ENCODE peak calls at places on chromosomes 11 and 22, in six cellular contexts. Q is globus pallidus; P is COR-L47; H is hypothalamus; V is activated CD4-positive, CD25-positive, alpha-beta regulatory T cell treated with anti-CD3 and anti-CD28 coated beads, Interleukin-2, amount 50 U/mL, for 16 hours; O is NT2/D1. G is an unnamed sample.

GRCh38 chr11:23725752-23726151 is 771.1 kb upstream of the LUZP2 start:
- DNase-seq in Q (no peak), P (no peak), H (no peak), V (no peak), O (no peak), G (no peak)

GRCh38 chr11:107468596-107468995 is 11.0 kb upstream of the CWF19L2 start:
- DNase-seq in Q (no peak), P (no peak), H (no peak), V (no peak), O (no peak), G (no peak)

GRCh38 chr11:95451682-95452081 is 220.7 kb upstream of the SESN3 start:
- DNase-seq in Q (no peak), P (no peak), H (no peak), V (no peak), O (no peak), G (no peak)

GRCh38 chr22:19612866-19613572 is 88.8 kb upstream of the CLDN5 start:
- DNase-seq in Q (no peak), P (no peak), H (no peak), V (no peak), O (no peak), G (no peak)

GRCh38 chr11:115226556-115226955 is 277.7 kb downstream of the CADM1 start:
- DNase-seq in Q (no peak), P (no peak), H (no peak), V (no peak), O (peak; percentile 85), G (no peak)

GRCh38 chr11:134609361-134610115 is 197.5 kb upstream of the B3GAT1 start:
- DNase-seq in Q (no peak), P (no peak), H (no peak), V (no peak), O (no peak), G (no peak)

GRCh38 chr22:19591568-19591967 is 67.4 kb upstream of the CLDN5 start:
- DNase-seq in Q (no peak), P (no peak), H (no peak), V (no peak), O (no peak), G (no peak)

GRCh38 chr22:45290410-45290936 is 5.7 kb downstream of the UPK3A start:
- DNase-seq in Q (no peak), P (no peak), H (no peak), V (no peak), O (no peak), G (peak; percentile 91)

GRCh38 chr11:9004310-9004945 is 627 bp upstream of the NRIP3 start:
- DNase-seq in Q (no peak), P (peak; percentile 23), H (no peak), V (no peak), O (no peak), G (no peak)

GRCh38 chr11:132539590-132540368 is 992.5 kb downstream of the OPCML start:
- DNase-seq in Q (no peak), P (peak; percentile 12), H (no peak), V (no peak), O (no peak), G (no peak)

GRCh38 chr22:49692499-49693225 is 135.0 kb downstream of the BRD1 start:
- DNase-seq in Q (no peak), P (no peak), H (no peak), V (no peak), O (no peak), G (no peak)

GRCh38 chr11:74319139-74319538 is 7.7 kb upstream of the P4HA3 start:
- DNase-seq in Q (no peak), P (no peak), H (no peak), V (no peak), O (no peak), G (no peak)

GRCh38 chr11:69261116-69261515 is 32.8 kb upstream of the MYEOV start:
- DNase-seq in Q (no peak), P (no peak), H (no peak), V (no peak), O (no peak), G (no peak)

GRCh38 chr11:19553683-19554333 is 158.8 kb upstream of the NAV2 start:
- DNase-seq in Q (peak; percentile 86), P (peak; percentile 64), H (peak; percentile 59), V (peak; percentile 42), O (peak; percentile 60), G (peak; percentile 64)

GRCh38 chr11:87180743-87181142 is 143.0 kb downstream of the TMEM135 start:
- DNase-seq in Q (no peak), P (no peak), H (no peak), V (no peak), O (no peak), G (no peak)

GRCh38 chr11:120702656-120703055 is 191.1 kb downstream of the GRIK4 start:
- DNase-seq in Q (no peak), P (no peak), H (no peak), V (no peak), O (no peak), G (no peak)

GRCh38 chr22:45429921-45430775 is 16.7 kb downstream of the RIBC2 start:
- DNase-seq in Q (no peak), P (no peak), H (no peak), V (no peak), O (no peak), G (no peak)

G was measured in gastrocnemius medialis.